ENCODE peak calls at places on chromosomes 4 and X, in six cellular contexts. S is brain microvascular endothelial cell, P is GM23338, C is cardiac muscle cell, I is fibroblast of lung, F is HL-60. O is an unnamed sample.

GRCh38 chrX:37367946-37368345 is 18.8 kb downstream of the PRRG1 start:
- DNase-seq in S (no peak), P (no peak), C (no peak), F (no peak), I (no peak), O (no peak)

GRCh38 chrX:96591418-96591817 is 93.2 kb upstream of the DIAPH2 start:
- DNase-seq in C (no peak), P (no peak), F (no peak), I (peak), S (no peak), O (no peak)

GRCh38 chr4:88746186-88746585 is 48.6 kb upstream of the NAP1L5 start:
- DNase-seq in S (no peak), P (peak), I (peak), F (no peak), C (no peak), O (no peak)

GRCh38 chr4:54067163-54067562 is 2.8 kb upstream of the CHIC2 start:
- DNase-seq in S (no peak), I (peak), F (no peak), P (no peak), C (no peak), O (no peak)

GRCh38 chrX:114365045-114365834 is 218.6 kb upstream of the HTR2C start:
- DNase-seq in C (no peak), I (no peak), P (no peak), S (no peak), F (no peak), O (no peak)

GRCh38 chr4:177448850-177449249 is 6.6 kb upstream of the AGA start:
- DNase-seq in F (no peak), C (no peak), P (no peak), S (no peak), I (peak), O (no peak)

GRCh38 chrX:33045245-33045644 is 166.1 kb downstream of the DMD start:
- DNase-seq in P (no peak), C (no peak), S (no peak), F (no peak), I (no peak), O (no peak)

GRCh38 chr4:94244829-94245185 is 37.1 kb downstream of the SMARCAD1 start:
- DNase-seq in I (no peak), S (no peak), C (no peak), F (no peak), P (no peak), O (no peak)

GRCh38 chr4:17561195-17561909 is 15.6 kb upstream of the LAP3 start:
- DNase-seq in S (peak), P (no peak), C (no peak), I (no peak), F (no peak), O (no peak)

GRCh38 chrX:148500428-148501120 is at the start of gene AFF2:
- DNase-seq in S (peak), I (peak), P (peak), C (peak), F (no peak), O (no peak)

GRCh38 chrX:41559662-41560061 is 112.5 kb downstream of the NYX start:
- DNase-seq in S (peak), F (peak), I (peak), C (no peak), P (no peak), O (no peak)

GRCh38 chrX:134186362-134187121 is 50.4 kb upstream of the CCDC160 start:
- DNase-seq in P (no peak), C (peak), F (no peak), I (no peak), S (no peak), O (no peak)

GRCh38 chr4:110009526-110009925 is 96.8 kb downstream of the EGF start:
- DNase-seq in P (no peak), I (no peak), S (no peak), C (no peak), F (no peak), O (no peak)

GRCh38 chr4:25771672-25772071 is 91.1 kb downstream of the SEL1L3 start:
- DNase-seq in S (no peak), F (no peak), I (no peak), C (no peak), P (no peak), O (no peak)

GRCh38 chr4:56212774-56213173 is 174.5 kb downstream of the AASDH start:
- DNase-seq in C (no peak), S (no peak), P (no peak), F (no peak), I (no peak), O (no peak)

GRCh38 chrX:39577976-39578962 is 519.5 kb downstream of the BCOR start:
- DNase-seq in S (no peak), C (no peak), F (no peak), P (no peak), I (peak), O (no peak)

GRCh38 chr4:89661490-89661889 is 175.5 kb downstream of the SNCA start:
- DNase-seq in C (peak), S (peak), I (peak), F (no peak), P (peak), O (no peak)

GRCh38 chr4:26325191-26325590 is 4.4 kb downstream of the RBPJ start:
- DNase-seq in F (no peak), I (peak), P (peak), C (peak), S (peak), O (no peak)

GRCh38 chrX:8981742-8982141 is 52.2 kb downstream of the FAM9B start:
- DNase-seq in C (peak), S (no peak), I (no peak), P (no peak), F (no peak), O (no peak)

GRCh38 chr4:31613946-31614623 is 893.9 kb downstream of the PCDH7 start:
- DNase-seq in F (no peak), I (peak), S (no peak), P (no peak), C (no peak), O (no peak)

GRCh38 chr4:143700420-143701352 is at the start of gene FREM3:
- DNase-seq in I (no peak), S (no peak), F (no peak), P (peak), C (peak), O (no peak)

GRCh38 chrX:152821145-152821765 is 9.3 kb downstream of the CETN2 start:
- DNase-seq in I (peak), C (peak), S (peak), F (no peak), P (peak), O (no peak)

GRCh38 chrX:67408423-67409079 is 135.3 kb upstream of the AR start:
- DNase-seq in F (no peak), I (no peak), C (no peak), S (no peak), P (no peak), O (no peak)

GRCh38 chrX:70973221-70973620 is 42.3 kb upstream of the SLC7A3 start:
- DNase-seq in I (no peak), S (peak), P (no peak), C (no peak), F (no peak), O (no peak)

GRCh38 chr4:33060873-33061542 is 2340.8 kb downstream of the PCDH7 start:
- DNase-seq in P (peak), F (no peak), S (peak), I (peak), C (peak), O (no peak)

GRCh38 chrX:57573754-57574153 is 18.1 kb upstream of the ZXDB start:
- DNase-seq in P (peak), S (no peak), I (peak), C (peak), F (no peak), O (no peak)

GRCh38 chr4:600850-601515 is 24.4 kb upstream of the PDE6B start:
- DNase-seq in F (no peak), I (no peak), S (no peak), P (no peak), C (no peak), O (no peak)

GRCh38 chr4:73092868-73093267 is 23.4 kb upstream of the COX18 start:
- DNase-seq in I (no peak), S (no peak), P (no peak), C (no peak), F (no peak), O (no peak)

GRCh38 chr4:48022192-48022799 is 5.7 kb downstream of the NIPAL1 start:
- DNase-seq in C (no peak), S (no peak), F (no peak), I (no peak), P (no peak), O (no peak)

GRCh38 chr4:41257257-41257900 is 651 bp downstream of the UCHL1 start:
- DNase-seq in P (peak), I (peak), C (peak), S (peak), F (no peak), O (peak)

GRCh38 chrX:20141281-20142220 is at the start of gene EIF1AX:
- DNase-seq in S (peak), I (peak), C (peak), F (peak), P (peak), O (peak)

GRCh38 chrX:43866423-43866822 is 15.8 kb downstream of the MAOB start:
- DNase-seq in P (no peak), C (no peak), F (no peak), I (no peak), S (no peak), O (no peak)

GRCh38 chrX:64885850-64886249 is 90.4 kb downstream of the ZC4H2 start:
- DNase-seq in C (peak), P (peak), F (no peak), S (no peak), I (no peak), O (no peak)

GRCh38 chrX:140066262-140066661 is 100.9 kb upstream of the CXorf66 start:
- DNase-seq in S (no peak), C (no peak), F (peak), I (no peak), P (no peak), O (no peak)

GRCh38 chr4:190020790-190021717 is 6.0 kb downstream of the FRG2 start:
- DNase-seq in I (peak), P (peak), S (no peak), F (no peak), C (peak), O (no peak)

GRCh38 chr4:20684852-20685763 is 15.2 kb upstream of the PACRGL start:
- DNase-seq in P (peak), I (peak), S (no peak), F (no peak), C (peak), O (no peak)

GRCh38 chr4:112418092-112418491 is 97.9 kb downstream of the NEUROG2 start:
- DNase-seq in C (peak), P (peak), I (no peak), F (no peak), S (no peak), O (no peak)

GRCh38 chr4:1685604-1686150 is 1.6 kb upstream of the FAM53A start:
- DNase-seq in C (no peak), I (no peak), S (no peak), F (no peak), P (no peak), O (no peak)

GRCh38 chr4:1683371-1683902 is 676 bp downstream of the FAM53A start:
- DNase-seq in F (no peak), I (peak), C (peak), S (peak), P (peak), O (no peak)

GRCh38 chr4:1682860-1683259 is 1.3 kb downstream of the FAM53A start:
- DNase-seq in F (no peak), C (no peak), P (no peak), S (no peak), I (no peak), O (no peak)

GRCh38 chr4:1684756-1685603 is 867 bp upstream of the FAM53A start:
- DNase-seq in I (no peak), P (no peak), C (no peak), S (no peak), F (no peak), O (peak)

DNA sequence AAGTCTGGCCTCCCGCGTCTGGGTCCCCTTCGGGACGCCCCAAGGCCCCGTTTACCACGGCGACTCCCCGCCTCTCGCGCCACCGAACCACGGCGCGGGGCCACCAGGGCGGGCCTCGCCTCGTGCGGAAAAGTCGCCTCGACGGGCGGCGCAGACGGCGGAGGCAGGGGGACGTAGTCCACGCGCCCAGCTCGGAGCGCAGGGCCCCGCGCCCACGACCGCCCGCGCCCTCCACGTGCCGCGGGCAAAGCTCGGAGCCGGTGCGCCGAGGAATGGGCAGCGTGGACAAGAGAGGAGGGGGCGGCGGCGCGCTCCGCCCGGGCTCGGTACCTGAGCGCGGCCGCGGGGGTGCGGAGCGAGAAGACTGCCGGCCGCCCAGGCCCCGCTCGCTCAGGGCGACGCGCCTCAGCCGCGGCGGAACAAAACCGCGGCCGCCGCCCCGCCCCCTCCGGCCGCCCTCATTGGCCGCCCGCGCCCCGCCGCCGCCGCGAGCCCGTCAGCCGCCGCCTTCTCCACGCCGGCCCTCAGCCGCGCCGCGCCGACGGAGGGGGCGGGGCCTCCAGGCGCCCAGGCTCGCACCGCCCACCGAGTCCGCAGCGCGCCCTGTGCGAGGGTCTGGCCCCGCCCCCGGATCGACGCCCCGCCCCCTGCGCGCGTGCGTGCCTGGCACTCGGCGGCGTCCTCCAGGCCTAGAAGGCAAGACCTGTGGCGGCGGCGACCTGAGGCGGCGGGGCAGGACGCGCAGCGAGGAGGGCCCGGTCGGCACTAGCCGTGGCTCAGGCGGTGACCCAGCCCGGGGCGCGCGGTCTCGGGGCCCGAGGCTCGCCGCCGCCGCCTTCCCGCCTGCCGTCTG is at the start of gene FAM53A:
- DNase-seq in I (peak), P (peak), F (no peak), C (peak), S (peak), O (peak)
- H3K4me3 ChIP-seq in I (peak), P (peak), F (peak), C (peak), S (peak), O (peak)

DNA sequence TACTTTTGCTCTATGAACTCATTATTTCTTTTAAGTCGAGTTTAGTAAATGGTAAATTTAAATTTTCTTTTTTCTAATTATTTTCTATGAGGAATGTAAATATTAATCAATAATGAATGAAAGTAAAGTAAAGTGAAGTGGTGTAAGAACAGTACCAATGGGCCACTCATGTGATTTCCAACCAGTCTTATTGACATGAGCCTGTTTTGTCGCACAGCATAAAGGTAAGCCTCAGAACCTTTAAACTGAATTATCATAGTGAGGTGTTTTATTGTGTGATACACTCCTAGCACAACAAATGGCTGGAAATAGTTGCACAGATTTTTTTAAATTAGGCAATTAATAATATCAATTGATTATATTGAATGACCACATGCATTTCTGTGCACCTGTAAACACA is 1.1 kb downstream of the ADH1C start:
- DNase-seq in P (no peak), S (no peak), I (no peak), F (no peak), C (no peak), O (no peak)
- H3K27ac ChIP-seq in P (no peak), S (no peak), I (no peak), F (no peak), C (no peak), O (no peak)

GRCh38 chr4:153465922-153466636 is at the start of gene TMEM131L:
- DNase-seq in C (peak), F (peak), S (peak), P (peak), I (peak), O (peak)
- TF ChIP-seq CTCF in C (peak), F (no peak), S (peak), P (no peak), I (peak), O (peak)

GRCh38 chrX:108731144-108731543 is 5.2 kb downstream of the IRS4 start:
- DNase-seq in F (no peak), C (no peak), I (no peak), P (no peak), S (no peak), O (no peak)
- H3K4me3 ChIP-seq in F (no peak), C (no peak), I (no peak), P (peak), S (no peak), O (no peak)

DNA sequence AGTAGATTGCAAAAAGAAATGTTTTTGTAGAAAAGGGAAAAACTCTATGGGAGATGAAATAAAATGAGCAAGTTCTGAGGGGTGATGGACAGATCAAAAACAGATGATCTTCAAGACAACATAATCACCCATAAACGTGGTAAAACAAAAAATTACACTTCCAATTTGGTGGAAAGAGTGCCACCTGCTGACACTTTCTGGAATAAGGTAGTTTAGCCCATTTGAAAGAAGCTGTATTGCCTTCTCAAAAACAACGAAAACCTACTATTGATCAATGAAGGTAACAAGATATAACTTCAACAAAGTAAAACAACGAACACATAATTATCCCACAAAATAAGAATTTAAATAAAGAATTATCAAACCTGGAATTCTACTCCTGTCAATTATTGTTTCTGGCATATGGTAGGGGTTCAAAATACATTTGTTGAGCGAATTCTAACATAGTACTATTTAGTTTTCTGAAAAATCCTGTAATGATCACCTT is 2.5 kb downstream of the COQ2 start:
- DNase-seq in P (peak), C (peak), F (peak), I (peak), S (peak), O (no peak)
- H3K27ac ChIP-seq in P (no peak), C (no peak), F (peak), I (no peak), S (no peak), O (no peak)

GRCh38 chrX:87337267-87337666 is 180.3 kb upstream of the KLHL4 start:
- DNase-seq in P (peak), C (no peak), I (no peak), S (no peak), F (no peak), O (no peak)
- TF ChIP-seq CTCF in P (peak), C (no peak), I (no peak), S (peak), F (no peak), O (no peak)

GRCh38 chrX:150338615-150339014 is 24.5 kb upstream of the MAMLD1 start:
- DNase-seq in I (no peak), C (no peak), P (no peak), F (no peak), S (no peak), O (no peak)

GRCh38 chrX:150337026-150337425 is 26.1 kb upstream of the MAMLD1 start:
- DNase-seq in I (no peak), S (no peak), P (no peak), C (no peak), F (no peak), O (no peak)

GRCh38 chrX:150332023-150332422 is 31.1 kb upstream of the MAMLD1 start:
- DNase-seq in P (no peak), I (no peak), S (no peak), F (no peak), C (no peak), O (no peak)

GRCh38 chrX:150334100-150334499 is 29.0 kb upstream of the MAMLD1 start:
- DNase-seq in C (no peak), F (no peak), S (no peak), P (no peak), I (no peak), O (no peak)

DNA sequence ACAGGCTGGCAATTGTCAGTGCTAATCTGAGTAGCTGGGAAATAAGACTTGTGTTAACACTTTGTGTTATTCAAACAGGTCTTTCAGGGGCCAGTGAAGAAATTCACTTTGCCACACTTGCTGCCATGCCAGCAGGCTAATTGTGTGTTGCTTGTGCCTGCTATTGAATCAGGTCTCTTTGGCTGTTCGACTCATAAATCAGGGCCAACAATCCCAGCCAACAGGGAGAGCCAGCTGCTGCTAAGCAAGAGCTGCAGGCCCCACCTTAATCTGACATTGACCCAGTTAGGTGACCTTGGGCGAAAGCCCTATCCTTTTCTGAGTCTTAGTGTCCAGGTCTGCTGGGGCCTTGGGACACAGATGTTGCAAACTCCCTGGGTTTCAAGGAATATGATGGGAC is 28.1 kb upstream of the MAMLD1 start:
- DNase-seq in F (no peak), I (no peak), S (no peak), P (no peak), C (no peak), O (no peak)
- H3K4me3 ChIP-seq in F (no peak), I (no peak), S (no peak), P (no peak), C (no peak), O (no peak)

O was measured in tibial artery.